ENCODE peak calls at places on chromosomes 6 and 20, in five cellular contexts. B, C, Y, A and J are unnamed samples.

GRCh38 chr20:61973515-61974356 is 91.9 kb downstream of the TAF4 start:
- DNase-seq in C (no peak), B (no peak), A (no peak), Y (no peak), J (no peak)

GRCh38 chr6:93407186-93407585 is 12.2 kb downstream of the EPHA7 start:
- DNase-seq in A (no peak), B (no peak), C (no peak), Y (no peak), J (no peak)

GRCh38 chr6:16712931-16713484 is 48.3 kb downstream of the ATXN1 start:
- DNase-seq in C (peak; percentile 28), A (peak; percentile 27), B (peak; percentile 78), Y (no peak), J (no peak)

GRCh38 chr20:19274412-19275015 is 62.1 kb downstream of the SLC24A3 start:
- DNase-seq in Y (peak; percentile 73), A (peak; percentile 23), B (no peak), C (peak; percentile 43), J (no peak)

GRCh38 chr20:53735536-53736050 is 142.0 kb upstream of the ZNF217 start:
- DNase-seq in A (no peak), Y (no peak), C (no peak), B (no peak), J (no peak)

GRCh38 chr20:19254086-19254821 is 41.8 kb downstream of the SLC24A3 start:
- DNase-seq in B (no peak), A (no peak), Y (no peak), C (no peak), J (no peak)

GRCh38 chr6:36979343-36979742 is 6.7 kb downstream of the MTCH1 start:
- DNase-seq in Y (no peak), C (no peak), A (peak; percentile 62), B (no peak), J (peak; percentile 64)

GRCh38 chr6:166417285-166417691 is 34.5 kb upstream of the MPC1 start:
- DNase-seq in A (no peak), C (no peak), Y (no peak), B (no peak), J (no peak)

GRCh38 chr6:111204881-111205280 is 117.6 kb downstream of the SLC16A10 start:
- DNase-seq in C (no peak), B (no peak), Y (no peak), A (no peak), J (no peak)

GRCh38 chr6:36326351-36326995 is 10.2 kb downstream of the BNIP5 start:
- DNase-seq in B (no peak), C (no peak), A (no peak), Y (no peak), J (no peak)

GRCh38 chr6:85078071-85078470 is 313.7 kb upstream of the TBX18 start:
- DNase-seq in Y (no peak), B (no peak), A (no peak), C (no peak), J (no peak)

GRCh38 chr6:21457647-21458046 is 135.9 kb upstream of the SOX4 start:
- DNase-seq in C (no peak), Y (no peak), A (no peak), B (no peak), J (no peak)

GRCh38 chr6:80094017-80094416 is 12.5 kb upstream of the BCKDHB start:
- DNase-seq in C (no peak), B (no peak), A (no peak), Y (no peak), J (no peak)

GRCh38 chr20:48621256-48622078 is 206.3 kb downstream of the PREX1 start:
- DNase-seq in A (no peak), B (no peak), C (no peak), Y (no peak), J (no peak)

GRCh38 chr20:62609811-62610757 is 32.2 kb upstream of the SLCO4A1 start:
- DNase-seq in Y (peak; percentile 58), A (no peak), B (no peak), C (no peak), J (no peak)

GRCh38 chr6:141965016-141965545 is 167.6 kb upstream of the GJE1 start:
- DNase-seq in Y (no peak), C (no peak), B (no peak), A (no peak), J (no peak)

GRCh38 chr6:6565069-6565468 is 23.5 kb upstream of the LY86 start:
- DNase-seq in B (no peak), A (no peak), C (no peak), Y (no peak), J (no peak)
- H3K27ac ChIP-seq in B (no peak overlapping the region), A (no peak overlapping the region), C (no peak overlapping the region), Y (no peak overlapping the region), J (no peak overlapping the region)

GRCh38 chr20:40304119-40304518 is 384.9 kb downstream of the MAFB start:
- DNase-seq in Y (no peak), B (no peak), C (no peak), A (no peak), J (no peak)

GRCh38 chr20:40309731-40310130 is 379.3 kb downstream of the MAFB start:
- DNase-seq in C (no peak), Y (no peak), B (no peak), A (no peak), J (no peak)

GRCh38 chr20:40313730-40314129 is 375.3 kb downstream of the MAFB start:
- DNase-seq in A (no peak), Y (no peak), B (no peak), C (no peak), J (no peak)

GRCh38 chr20:40305303-40305702 is 383.7 kb downstream of the MAFB start:
- DNase-seq in Y (no peak), C (no peak), B (no peak), A (peak; percentile 81), J (no peak)

GRCh38 chr20:40307937-40308478 is 381.0 kb downstream of the MAFB start:
- DNase-seq in Y (no peak), C (no peak), B (no peak), A (no peak), J (no peak)
- H3K27ac ChIP-seq in Y (no peak overlapping the region), C (no peak overlapping the region), B (no peak overlapping the region), A (no peak overlapping the region), J (no peak overlapping the region)

GRCh38 chr6:40477246-40478126 is 109.7 kb downstream of the LRFN2 start:
- DNase-seq in C (no peak), A (no peak), B (no peak), Y (no peak), J (no peak)
- H3K27ac ChIP-seq in C (no peak overlapping the region), A (no peak overlapping the region), B (no peak overlapping the region), Y (no peak overlapping the region), J (no peak overlapping the region)

DNA sequence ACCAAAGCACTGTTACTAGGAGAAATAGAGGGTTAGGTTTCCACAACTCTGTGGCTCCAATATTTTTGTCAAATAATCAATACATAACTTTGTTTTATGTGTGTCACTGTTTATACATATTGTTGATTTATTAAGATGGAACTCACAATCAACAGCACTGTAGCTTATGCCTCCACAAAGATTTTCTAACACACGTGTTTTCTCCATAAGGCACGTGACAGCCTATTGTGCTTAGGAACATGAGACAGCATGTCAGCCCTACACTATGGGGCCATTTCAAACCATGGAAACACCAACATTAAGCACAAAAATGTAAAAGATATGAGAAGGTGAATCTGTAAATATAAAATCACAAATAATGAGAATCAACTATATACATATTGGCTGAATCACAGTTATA is 127.0 kb downstream of the PAK5 start:
- DNase-seq in B (no peak), C (no peak), A (no peak), Y (no peak), J (no peak)
- H3K27ac ChIP-seq in B (no peak overlapping the region), C (no peak overlapping the region), A (no peak overlapping the region), Y (no peak overlapping the region), J (no peak overlapping the region)

DNA sequence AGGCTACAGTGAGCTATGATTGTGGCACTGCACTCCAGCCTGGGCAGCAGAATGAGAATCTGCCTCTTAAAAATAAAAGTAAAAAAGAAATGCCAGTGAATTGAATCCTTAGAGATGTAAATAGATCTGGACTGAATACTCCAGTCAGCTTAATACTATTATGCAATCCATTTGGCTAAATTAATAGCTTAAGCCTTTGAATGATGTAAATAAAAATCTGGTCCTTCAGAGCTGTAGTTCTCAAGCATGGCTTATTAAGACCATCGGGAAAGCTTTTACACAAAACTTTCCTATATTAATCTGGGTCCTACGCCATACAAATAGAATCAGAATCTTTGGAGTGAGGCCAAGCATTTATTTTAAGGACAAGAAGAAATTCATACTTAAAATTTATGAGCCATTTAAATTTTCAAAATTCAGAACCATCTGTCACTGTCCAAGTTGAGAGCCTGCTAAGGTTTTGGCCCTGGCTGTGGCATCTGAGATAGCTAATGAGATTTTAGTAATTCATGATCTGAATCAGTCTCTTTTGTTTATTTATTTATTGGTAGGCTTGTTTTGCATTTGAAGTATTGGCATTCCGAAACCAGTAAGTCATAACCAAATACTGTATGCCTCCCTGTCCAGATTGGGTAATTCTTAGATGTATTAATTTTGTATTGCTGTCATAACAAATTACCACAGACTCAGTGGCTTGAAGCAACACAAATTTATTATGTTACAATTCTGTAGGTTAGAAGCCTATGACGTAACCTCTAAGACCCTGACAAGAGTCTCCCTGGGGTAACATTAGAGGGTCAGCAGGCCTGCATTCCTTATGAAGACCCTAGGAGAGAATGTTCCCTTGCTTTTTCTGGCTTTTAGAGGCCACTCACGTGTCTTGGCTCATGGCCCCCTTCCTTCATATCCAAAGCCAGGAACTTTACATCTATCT is 228.0 kb upstream of the RAB32 start:
- DNase-seq in A (no peak), Y (no peak), C (no peak), B (no peak), J (no peak)
- H3K27ac ChIP-seq in A (no peak overlapping the region), Y (no peak overlapping the region), C (no peak overlapping the region), B (no peak overlapping the region), J (no peak overlapping the region)